ENCODE peak calls at places on chromosomes 12 and 14, in ten cellular contexts. U, K, A, O, Y, P, Q, H, Z and G are unnamed samples. For H3K4me1, the result is how much of the 10 kb centered on the place peaks cover.

GRCh38 chr12:132812631-132813305 is 15.9 kb downstream of the GOLGA3 start:
- DNase-seq in Y (no peak), O (no peak), U (no peak), H (no peak), Q (no peak), P (no peak), K (no peak), Z (peak), A (no peak), G (no peak)

GRCh38 chr12:62995097-62995496 is 60.1 kb upstream of the PPM1H start:
- DNase-seq in Y (no peak), A (no peak), H (no peak), O (no peak), Z (no peak), Q (no peak), K (no peak), P (no peak), U (no peak), G (no peak)

GRCh38 chr14:41913398-41913797 is 306.7 kb downstream of the LRFN5 start:
- DNase-seq in A (no peak), U (no peak), P (no peak), Q (no peak), K (no peak), H (no peak), O (no peak), Z (no peak), Y (no peak), G (no peak)

GRCh38 chr12:51323966-51324895 is at the start of gene BIN2:
- DNase-seq in O (peak), Y (peak), A (no peak), Z (no peak), P (peak), U (no peak), H (peak), Q (peak), K (peak), G (peak)

GRCh38 chr12:10721654-10722501 is 1.2 kb downstream of the YBX3 start:
- DNase-seq in Y (peak), Z (peak), K (peak), O (peak), Q (peak), H (peak), U (peak), A (peak), P (peak), G (peak)

GRCh38 chr12:132279184-132279889 is 50.1 kb downstream of the GALNT9 start:
- DNase-seq in A (no peak), U (no peak), Y (no peak), O (peak), Q (no peak), P (peak), H (peak), Z (no peak), K (peak), G (no peak)

GRCh38 chr14:70858641-70859040 is 48.6 kb upstream of the PCNX1 start:
- DNase-seq in A (no peak), O (no peak), Y (no peak), H (no peak), K (no peak), P (no peak), Z (no peak), Q (no peak), U (no peak), G (no peak)

GRCh38 chr12:72207094-72207493 is 65.1 kb upstream of the TRHDE start:
- DNase-seq in U (no peak), H (no peak), A (no peak), Z (no peak), Y (no peak), O (no peak), Q (no peak), P (no peak), K (no peak), G (no peak)

GRCh38 chr12:59937148-59937547 is 341.3 kb downstream of the SLC16A7 start:
- DNase-seq in H (no peak), Z (peak), Y (no peak), O (no peak), P (no peak), K (no peak), A (no peak), U (no peak), Q (no peak), G (no peak)

GRCh38 chr14:69716483-69717187 is 50.3 kb upstream of the SRSF5 start:
- DNase-seq in Y (no peak), P (no peak), K (no peak), Z (peak), H (peak), A (no peak), Q (peak), O (peak), U (no peak), G (peak)

GRCh38 chr12:44696542-44696941 is 179.6 kb downstream of the NELL2 start:
- DNase-seq in A (no peak), O (no peak), Z (no peak), Q (no peak), P (no peak), Y (no peak), H (no peak), K (no peak), U (no peak), G (no peak)

GRCh38 chr14:43005807-43006206 is 1399.1 kb downstream of the LRFN5 start:
- DNase-seq in K (no peak), P (no peak), H (no peak), Q (no peak), A (no peak), O (no peak), Z (no peak), Y (no peak), U (no peak), G (no peak)

GRCh38 chr12:50325890-50326391 is 42.6 kb upstream of the LIMA1 start:
- DNase-seq in P (peak), O (peak), U (no peak), K (no peak), Y (no peak), H (no peak), Q (no peak), Z (no peak), A (no peak), G (no peak)

GRCh38 chr12:4069046-4070010 is 196.1 kb upstream of the PARP11 start:
- DNase-seq in A (no peak), Y (no peak), O (no peak), U (no peak), P (no peak), K (no peak), Q (no peak), Z (no peak), H (no peak), G (no peak)

GRCh38 chr14:50967104-50967503 is 22.8 kb upstream of the PYGL start:
- DNase-seq in Y (no peak), K (no peak), A (no peak), H (no peak), Z (no peak), O (no peak), U (no peak), P (no peak), Q (no peak), G (no peak)

GRCh38 chr14:50964683-50965390 is 20.6 kb upstream of the PYGL start:
- DNase-seq in Y (peak), A (no peak), P (peak), H (no peak), Z (peak), Q (no peak), O (peak), K (no peak), U (peak), G (no peak)

GRCh38 chr14:50957296-50957695 is 13.0 kb upstream of the PYGL start:
- DNase-seq in K (no peak), A (no peak), O (no peak), U (no peak), H (no peak), P (no peak), Z (peak), Y (no peak), Q (no peak), G (no peak)

GRCh38 chr14:50963919-50964318 is 19.6 kb upstream of the PYGL start:
- DNase-seq in A (no peak), Q (no peak), P (no peak), H (no peak), K (no peak), O (no peak), Y (no peak), U (no peak), Z (no peak), G (no peak)

DNA sequence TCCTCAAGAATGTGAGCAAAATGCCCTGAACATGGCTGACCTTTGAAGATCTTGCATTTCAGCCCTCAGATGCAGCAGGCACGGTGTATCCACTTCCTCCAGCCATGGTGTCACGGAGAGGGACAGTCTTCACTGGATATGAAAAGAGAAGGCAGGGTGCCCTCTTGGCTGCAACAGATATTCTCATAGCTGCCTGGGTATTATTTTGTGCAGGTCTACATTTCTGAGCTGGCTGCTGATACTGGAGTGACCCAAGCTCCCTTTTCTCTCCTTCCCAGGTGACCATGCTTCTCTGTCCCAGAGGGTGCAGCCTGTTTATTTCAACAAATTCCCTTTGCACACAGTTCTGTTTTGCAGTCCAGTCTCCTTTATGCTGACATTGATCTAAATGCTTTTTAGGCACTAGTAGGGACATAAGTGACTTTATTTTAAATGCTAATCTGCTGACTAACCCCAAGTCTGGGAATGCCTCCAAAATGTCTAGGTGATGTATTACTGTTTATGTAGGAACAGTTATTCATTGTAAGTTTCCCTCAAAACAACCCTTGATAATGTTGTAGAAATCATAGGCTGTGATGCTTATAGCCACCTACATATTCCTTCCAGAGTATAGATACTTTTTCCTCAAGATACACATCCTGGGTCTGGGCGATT is 17.4 kb upstream of the PYGL start:
- DNase-seq in H (no peak), Z (peak), A (no peak), P (no peak), Y (no peak), Q (no peak), U (peak), K (peak), O (no peak), G (no peak)
- H3K4me3 ChIP-seq in H (no peak), Z (peak), A (no peak), P (no peak), Y (no peak), Q (no peak), U (peak), K (no peak), O (no peak), G (peak)

GRCh38 chr14:99596071-99596627 is 7.9 kb downstream of the CCDC85C start:
- DNase-seq in O (peak), P (peak), H (no peak), U (no peak), K (peak), A (no peak), Z (no peak), Q (no peak), Y (no peak), G (no peak)

GRCh38 chr14:99593971-99594841 is 9.8 kb downstream of the CCDC85C start:
- DNase-seq in P (no peak), O (no peak), K (no peak), Y (no peak), U (no peak), Z (no peak), H (no peak), Q (no peak), A (no peak), G (no peak)

GRCh38 chr14:99596772-99597171 is 7.2 kb downstream of the CCDC85C start:
- DNase-seq in O (peak), Z (no peak), A (no peak), P (no peak), U (no peak), Y (no peak), Q (no peak), H (no peak), K (no peak), G (no peak)

GRCh38 chr14:99595034-99595433 is 9.0 kb downstream of the CCDC85C start:
- DNase-seq in Z (no peak), Y (no peak), U (no peak), P (no peak), O (no peak), H (no peak), K (no peak), A (no peak), Q (no peak), G (no peak)

DNA sequence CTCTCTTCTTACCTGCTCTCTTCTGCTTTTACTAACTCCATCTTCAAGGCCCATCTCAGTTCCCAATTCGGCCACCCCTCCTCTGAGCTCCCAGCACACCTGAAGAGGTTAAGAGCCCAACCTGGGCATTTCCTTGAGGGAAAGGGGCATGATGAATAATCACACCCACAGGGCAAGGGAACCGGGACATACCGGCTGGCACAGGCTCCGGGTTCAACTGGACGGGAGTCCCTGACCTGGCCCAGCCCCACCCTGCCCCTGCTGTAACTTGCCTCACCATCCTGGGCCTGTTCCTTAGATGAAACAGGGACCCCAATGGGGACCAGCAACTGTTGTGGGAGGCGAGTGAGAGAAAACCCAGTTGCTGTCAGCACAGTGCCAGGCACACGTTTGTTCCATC is 8.5 kb downstream of the CCDC85C start:
- DNase-seq in Q (no peak), U (no peak), K (no peak), H (no peak), A (no peak), O (no peak), P (no peak), Z (no peak), Y (no peak), G (no peak)
- H3K4me1 ChIP-seq in Q (under half), U (half or more), K (under half), H (half or more), A (under half), O (half or more), P (half or more), Z (under half), Y (under half), G (under half)

DNA sequence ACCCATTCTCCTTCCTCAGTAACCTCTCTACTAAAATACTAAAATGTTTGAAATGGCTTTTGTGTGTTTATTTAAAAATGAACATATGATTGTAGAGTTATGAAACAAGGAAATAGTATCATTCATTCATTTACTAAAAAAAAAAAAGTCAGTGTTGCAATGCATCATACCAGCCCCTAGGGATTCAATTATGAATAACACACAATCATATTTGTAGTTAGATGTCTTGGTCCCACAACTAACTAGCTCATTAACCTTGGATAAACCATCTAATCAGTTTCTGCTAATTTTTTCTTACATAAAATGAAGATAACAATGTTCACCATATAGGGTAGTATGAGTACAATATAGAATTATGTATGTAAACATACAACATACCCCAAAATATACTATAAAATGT is 183.2 kb downstream of the GRIN2B start:
- DNase-seq in H (no peak), Y (no peak), O (no peak), P (no peak), Z (no peak), K (no peak), A (no peak), U (no peak), Q (no peak), G (no peak)
- TF ChIP-seq CTCF in H (no peak), Y (no peak), O (no peak), P (no peak), Z (no peak), K (no peak), A (no peak), U (no peak), Q (no peak), G (no peak)

GRCh38 chr12:19035552-19035951 is 94.0 kb upstream of the PLEKHA5 start:
- DNase-seq in Q (no peak), Y (no peak), P (no peak), K (no peak), H (no peak), U (no peak), A (no peak), Z (peak), O (no peak), G (no peak)

GRCh38 chr12:19031032-19031431 is 98.5 kb upstream of the PLEKHA5 start:
- DNase-seq in Q (no peak), U (peak), A (peak), Z (peak), Y (no peak), P (no peak), O (no peak), K (no peak), H (no peak), G (no peak)

GRCh38 chr12:19032826-19033225 is 96.7 kb upstream of the PLEKHA5 start:
- DNase-seq in U (no peak), K (no peak), H (no peak), Q (no peak), Z (no peak), Y (no peak), P (no peak), A (no peak), O (no peak), G (no peak)

GRCh38 chr12:19034937-19035336 is 94.6 kb upstream of the PLEKHA5 start:
- DNase-seq in A (no peak), P (no peak), H (no peak), K (no peak), Q (no peak), U (no peak), Z (no peak), O (no peak), Y (no peak), G (no peak)

GRCh38 chr12:19033244-19033643 is 96.3 kb upstream of the PLEKHA5 start:
- DNase-seq in O (no peak), K (no peak), P (no peak), U (no peak), A (no peak), Y (no peak), Q (no peak), Z (no peak), H (no peak), G (no peak)
- H3K4me3 ChIP-seq in O (no peak), K (no peak), P (no peak), U (no peak), A (no peak), Y (no peak), Q (no peak), Z (no peak), H (no peak), G (no peak)

DNA sequence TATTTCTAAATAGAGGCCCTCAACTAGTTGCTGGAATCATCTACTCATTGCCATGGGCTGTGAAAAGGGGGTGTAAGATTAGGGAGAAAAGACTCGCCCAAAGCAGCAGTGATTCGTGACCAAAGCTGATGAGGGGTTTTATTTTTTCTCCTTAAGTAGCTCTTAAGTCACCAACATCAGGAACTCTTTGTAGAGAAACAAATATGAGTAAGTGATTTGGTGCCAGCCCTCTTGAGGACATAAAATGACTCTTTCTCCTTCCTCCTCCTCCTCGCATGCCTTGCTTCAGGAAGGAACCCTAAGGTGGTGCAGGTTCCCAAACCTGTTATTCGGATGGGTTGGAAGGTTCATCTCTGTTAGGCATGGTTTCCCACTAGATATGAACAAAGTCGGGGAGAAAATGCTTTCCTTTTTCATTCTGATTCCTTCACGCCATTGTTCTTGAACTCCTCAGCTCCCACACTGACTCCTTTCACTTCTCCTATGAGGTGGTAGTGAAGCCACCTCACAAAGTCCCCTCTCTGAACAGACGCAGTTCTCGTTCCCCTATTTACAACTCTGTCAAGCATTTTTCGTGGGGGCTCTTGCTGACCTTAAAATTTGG is 113.4 kb downstream of the ETV6 start:
- DNase-seq in P (no peak), K (no peak), H (no peak), Y (no peak), A (no peak), U (no peak), Z (no peak), Q (no peak), O (no peak), G (no peak)
- H3K4me1 ChIP-seq in P (half or more), K (under half), H (half or more), Y (half or more), A (under half), U (under half), Z (half or more), Q (under half), O (half or more), G (under half)

GRCh38 chr14:96352708-96353107 is 10.4 kb downstream of the ATG2B start:
- DNase-seq in P (no peak), K (no peak), O (no peak), Y (no peak), H (no peak), Z (no peak), U (no peak), A (no peak), Q (no peak), G (no peak)

GRCh38 chr14:96362071-96362964 is 823 bp downstream of the ATG2B start:
- DNase-seq in A (peak), Q (peak), P (peak), O (peak), H (no peak), U (peak), Y (peak), K (peak), Z (no peak), G (no peak)

GRCh38 chr14:96359959-96360358 is 3.2 kb downstream of the ATG2B start:
- DNase-seq in A (no peak), K (no peak), O (no peak), Q (no peak), Z (no peak), Y (no peak), P (no peak), H (no peak), U (no peak), G (no peak)

GRCh38 chr14:96354246-96354645 is 8.9 kb downstream of the ATG2B start:
- DNase-seq in P (no peak), Y (no peak), K (no peak), O (no peak), H (no peak), Q (no peak), Z (no peak), A (no peak), U (no peak), G (no peak)

DNA sequence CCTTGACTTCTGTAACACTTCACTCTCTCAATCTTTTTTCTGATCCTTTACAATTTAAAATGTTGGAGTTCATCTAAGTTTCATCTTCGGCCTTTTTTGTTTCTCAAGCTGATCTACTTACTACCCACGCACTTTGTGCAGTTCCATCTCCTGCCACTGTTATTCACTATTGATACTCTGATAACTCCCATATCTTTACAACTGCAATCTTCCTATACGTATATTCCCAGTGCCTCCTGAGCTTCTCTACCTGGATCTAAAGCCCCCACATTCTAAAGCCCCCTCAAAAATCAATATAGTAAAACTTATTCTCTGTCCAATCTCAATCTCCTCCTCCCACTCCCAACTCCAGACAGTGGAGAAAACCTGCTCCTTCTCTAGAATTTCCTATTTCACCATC is 5.9 kb downstream of the ATG2B start:
- DNase-seq in A (no peak), Y (no peak), K (no peak), H (no peak), Q (no peak), O (no peak), P (no peak), U (no peak), Z (no peak), G (no peak)
- TF ChIP-seq CTCF in A (no peak), Y (no peak), K (no peak), H (peak), Q (no peak), O (no peak), P (no peak), U (no peak), Z (peak), G (no peak)